ENCODE peak calls at places on chromosome 13, in six cellular contexts. One of them, this sample, is unnamed.

GRCh38 chr13:21885714-21886224 is 214.9 kb downstream of the FGF9 start:
- DNase-seq in tibial artery: no peak
- DNase-seq in aorta: no peak
- DNase-seq in NCI-H2171 treated with DMSO at 0.1 percent for 48 hours: no peak
- DNase-seq in T-cell: no peak
- DNase-seq in hepatic stellate cell: no peak
- DNase-seq in this sample: no peak

GRCh38 chr13:90197722-90198121 is 1149.8 kb upstream of the MIR17HG start:
- DNase-seq in tibial artery: no peak
- DNase-seq in aorta: no peak
- DNase-seq in NCI-H2171 treated with DMSO at 0.1 percent for 48 hours: no peak
- DNase-seq in T-cell: no peak
- DNase-seq in hepatic stellate cell: no peak
- DNase-seq in this sample: no peak

GRCh38 chr13:76330216-76330615 is 556.0 kb downstream of the KCTD12 start:
- DNase-seq in tibial artery: no peak
- DNase-seq in aorta: no peak
- DNase-seq in NCI-H2171 treated with DMSO at 0.1 percent for 48 hours: no peak
- DNase-seq in T-cell: no peak
- DNase-seq in hepatic stellate cell: no peak
- DNase-seq in this sample: no peak

GRCh38 chr13:96821381-96821780 is 172.9 kb downstream of the OXGR1 start:
- DNase-seq in tibial artery: no peak
- DNase-seq in aorta: no peak
- DNase-seq in NCI-H2171 treated with DMSO at 0.1 percent for 48 hours: no peak
- DNase-seq in T-cell: no peak
- DNase-seq in hepatic stellate cell: no peak
- DNase-seq in this sample: no peak

GRCh38 chr13:18995259-18995873 is 186.3 kb downstream of the TUBA3C start:
- DNase-seq in tibial artery: no peak
- DNase-seq in aorta: no peak
- DNase-seq in NCI-H2171 treated with DMSO at 0.1 percent for 48 hours: no peak
- DNase-seq in T-cell: no peak
- DNase-seq in hepatic stellate cell: no peak
- DNase-seq in this sample: no peak

GRCh38 chr13:28730762-28731161 is 12.0 kb upstream of the SLC46A3 start:
- DNase-seq in tibial artery: no peak
- DNase-seq in aorta: no peak
- DNase-seq in NCI-H2171 treated with DMSO at 0.1 percent for 48 hours: no peak
- DNase-seq in T-cell: no peak
- DNase-seq in hepatic stellate cell: no peak
- DNase-seq in this sample: no peak

GRCh38 chr13:109256866-109257760 is 529.3 kb downstream of the IRS2 start:
- DNase-seq in tibial artery: no peak
- DNase-seq in aorta: no peak
- DNase-seq in NCI-H2171 treated with DMSO at 0.1 percent for 48 hours: no peak
- DNase-seq in T-cell: no peak
- DNase-seq in hepatic stellate cell: peak
- DNase-seq in this sample: no peak

GRCh38 chr13:71864981-71865857 is 1.8 kb downstream of the DACH1 start:
- DNase-seq in tibial artery: no peak
- DNase-seq in aorta: peak
- DNase-seq in NCI-H2171 treated with DMSO at 0.1 percent for 48 hours: no peak
- DNase-seq in T-cell: no peak
- DNase-seq in hepatic stellate cell: peak
- DNase-seq in this sample: no peak

GRCh38 chr13:41008349-41008980 is 10.7 kb downstream of the ELF1 start:
- DNase-seq in tibial artery: no peak
- DNase-seq in aorta: no peak
- DNase-seq in NCI-H2171 treated with DMSO at 0.1 percent for 48 hours: no peak
- DNase-seq in T-cell: no peak
- DNase-seq in hepatic stellate cell: no peak
- DNase-seq in this sample: no peak

GRCh38 chr13:73684286-73684685 is 449.9 kb downstream of the KLF12 start:
- DNase-seq in tibial artery: no peak
- DNase-seq in aorta: no peak
- DNase-seq in NCI-H2171 treated with DMSO at 0.1 percent for 48 hours: no peak
- DNase-seq in T-cell: no peak
- DNase-seq in hepatic stellate cell: no peak
- DNase-seq in this sample: no peak